ENCODE peak calls at places on chromosome 12, in five cellular contexts. X is activated T-helper 1 cell treated with Interleukin-2 at 50 U/mL for 16 hours, D is GM03348, W is EL, V is H1. C is an unnamed sample.

GRCh38 chr12:29691146-29691854 is 92.4 kb downstream of the TMTC1 start:
- DNase-seq in X (no peak), D (no peak), W (no peak), V (no peak), C (no peak)

GRCh38 chr12:115109863-115110262 is 425.9 kb upstream of the TBX3 start:
- DNase-seq in X (no peak), D (no peak), W (no peak), V (no peak), C (no peak)

GRCh38 chr12:20339060-20339459 is 29.3 kb upstream of the PDE3A start:
- DNase-seq in X (no peak), D (peak; percentile 4), W (peak; percentile 48), V (no peak), C (no peak)

GRCh38 chr12:55830601-55831406 is 1.4 kb upstream of the DNAJC14 start:
- DNase-seq in X (peak; percentile 27), D (peak; percentile 84), W (peak; percentile 62), V (peak; percentile 89), C (peak; percentile 97)

GRCh38 chr12:117718559-117718958 is 250.2 kb downstream of the KSR2 start:
- DNase-seq in X (no peak), D (no peak), W (no peak), V (no peak), C (no peak)

GRCh38 chr12:26047401-26048226 is 77.2 kb downstream of the BHLHE41 start:
- DNase-seq in X (no peak), D (no peak), W (no peak), V (peak; percentile 53), C (no peak)

GRCh38 chr12:40031965-40032364 is 73.9 kb downstream of the SLC2A13 start:
- DNase-seq in X (no peak), D (no peak), W (no peak), V (no peak), C (no peak)

GRCh38 chr12:106581543-106582263 is 1.1 kb upstream of the RFX4 start:
- DNase-seq in X (no peak), D (peak; percentile 71), W (peak; percentile 15), V (peak; percentile 84), C (peak; percentile 45)

GRCh38 chr12:120249875-120250795 is 15.4 kb downstream of the PXN start:
- DNase-seq in X (no peak), D (no peak), W (no peak), V (no peak), C (no peak)

GRCh38 chr12:48764521-48764920 is 24.4 kb downstream of the ADCY6 start:
- DNase-seq in X (no peak), D (no peak), W (no peak), V (no peak), C (no peak)

GRCh38 chr12:4278582-4278939 is 5.0 kb downstream of the CCND2 start:
- DNase-seq in X (no peak), D (no peak), W (no peak), V (peak; percentile 36), C (no peak)

GRCh38 chr12:43099691-43100163 is 452.3 kb downstream of the ADAMTS20 start:
- DNase-seq in X (no peak), D (no peak), W (peak; percentile 9), V (no peak), C (no peak)

GRCh38 chr12:48165089-48166031 is 8.0 kb upstream of the ASB8 start:
- DNase-seq in X (no peak), D (peak; percentile 63), W (peak; percentile 53), V (no peak), C (peak; percentile 35)

GRCh38 chr12:92718483-92718985 is 15.7 kb downstream of the PLEKHG7 start:
- DNase-seq in X (no peak), D (no peak), W (no peak), V (no peak), C (no peak)

GRCh38 chr12:55715833-55716581 is at the start of gene BLOC1S1:
- DNase-seq in X (peak; percentile 86), D (peak; percentile 94), W (peak; percentile 94), V (peak; percentile 98), C (peak; percentile 97)

GRCh38 chr12:118618695-118619094 is 242.3 kb downstream of the SUDS3 start:
- DNase-seq in X (no peak), D (no peak), W (no peak), V (no peak), C (no peak)

GRCh38 chr12:57803317-57803893 is 15.1 kb downstream of the AVIL start:
- DNase-seq in X (peak; percentile 4), D (peak; percentile 83), W (peak; percentile 61), V (peak; percentile 76), C (no peak)

GRCh38 chr12:70920251-70920851 is at the start of gene PTPRR:
- DNase-seq in X (no peak), D (no peak), W (no peak), V (peak; percentile 69), C (peak; percentile 84)

C was measured in retina.